ENCODE peak calls at places on chromosome 6, in five cellular contexts. C is stimulated activated naive CD8-positive, alpha-beta T cell treated with anti-CD3 and anti-CD28 coated beads, Interleukin-15, Interleukin-2, amounts not matched to agents 100 U/mL and 50 U/mL, for 24 hours; I is HTR-8/SVneo; F is activated T-helper 2 cell treated with anti-CD3 and anti-CD28 coated beads, Interferon-gamma antibody, Interleukin-2, Interleukin-4, amounts not matched to agents 10 μg/mL and 5 μg/mL and 100 μg/mL, durations not matched to agents 14 hours and 24 hours and 36 hours; H is body of pancreas. S is an unnamed sample.

GRCh38 chr6:15543262-15543917 is 119.4 kb downstream of the DTNBP1 start:
- DNase-seq in C (no peak), I (no peak), F (no peak), H (no peak), S (no peak)

GRCh38 chr6:37794825-37795224 is 24.7 kb upstream of the ZFAND3 start:
- DNase-seq in C (no peak), I (no peak), F (no peak), H (no peak), S (no peak)

GRCh38 chr6:26536571-26537159 is 1.5 kb upstream of the HMGN4 start:
- DNase-seq in C (peak; percentile 45), I (no peak), F (peak; percentile 43), H (no peak), S (peak; percentile 55)

GRCh38 chr6:87553159-87553765 is 36.5 kb downstream of the RARS2 start:
- DNase-seq in C (no peak), I (no peak), F (no peak), H (no peak), S (no peak)

GRCh38 chr6:143802833-143803565 is 40.1 kb upstream of the LTV1 start:
- DNase-seq in C (no peak), I (no peak), F (no peak), H (no peak), S (no peak)

GRCh38 chr6:137490506-137490905 is 3.7 kb downstream of the OLIG3 start:
- DNase-seq in C (no peak), I (no peak), F (no peak), H (no peak), S (no peak)

GRCh38 chr6:1767481-1768246 is 157.9 kb downstream of the FOXC1 start:
- DNase-seq in C (no peak), I (peak; percentile 34), F (no peak), H (no peak), S (no peak)

GRCh38 chr6:18388252-18388651 is 1.1 kb downstream of the RNF144B start:
- DNase-seq in C (no peak), I (no peak), F (no peak), H (no peak), S (no peak)

GRCh38 chr6:81962198-81962597 is 209.7 kb upstream of the TENT5A start:
- DNase-seq in C (no peak), I (no peak), F (no peak), H (no peak), S (no peak)

GRCh38 chr6:161254754-161255253 is 19.1 kb downstream of the AGPAT4 start:
- DNase-seq in C (no peak), I (no peak), F (no peak), H (no peak), S (no peak)

GRCh38 chr6:170095273-170095976 is 195.5 kb downstream of the DLL1 start:
- DNase-seq in C (no peak), I (no peak), F (no peak), H (peak; percentile 7), S (no peak)

GRCh38 chr6:39217177-39217864 is 12.0 kb downstream of the KCNK5 start:
- DNase-seq in C (no peak), I (no peak), F (no peak), H (no peak), S (no peak)

GRCh38 chr6:67558985-67559384 is 1076.1 kb upstream of the ADGRB3 start:
- DNase-seq in C (no peak), I (no peak), F (no peak), H (no peak), S (no peak)

GRCh38 chr6:146990821-146991798 is 213.1 kb upstream of the STXBP5 start:
- DNase-seq in C (no peak), I (peak; percentile 46), F (no peak), H (no peak), S (no peak)

GRCh38 chr6:43937236-43938177 is 167.5 kb downstream of the VEGFA start:
- DNase-seq in C (no peak), I (no peak), F (no peak), H (peak; percentile 8), S (no peak)

GRCh38 chr6:30732237-30732943 is 10.1 kb downstream of the FLOT1 start:
- DNase-seq in C (no peak), I (no peak), F (no peak), H (no peak), S (no peak)